ENCODE peak calls at places on chromosomes 5 and 9, in eight cellular contexts. U is GM10248, W is fibroblast of the aortic adventitia, E is AG10803, C is Peyer's patch, L is WERI-Rb-1, N is progenitor cell of endocrine pancreas, P is A549. V is an unnamed sample.

GRCh38 chr9:12813960-12814876 is 39.4 kb downstream of the LURAP1L start:
- DNase-seq in U (no peak), W (peak; percentile 100), E (peak; percentile 99), C (peak; percentile 81), L (no peak), N (no peak), P (peak; percentile 96), V (no peak)

GRCh38 chr9:100473271-100474081 is 527 bp downstream of the TMEFF1 start:
- DNase-seq in U (peak; percentile 48), W (peak; percentile 16), E (peak; percentile 23), C (no peak), L (peak; percentile 60), N (peak; percentile 35), P (peak; percentile 34), V (peak; percentile 73)

GRCh38 chr5:107808671-107809137 is 138.0 kb upstream of the EFNA5 start:
- DNase-seq in U (no peak), W (no peak), E (no peak), C (no peak), L (peak; percentile 87), N (peak; percentile 68), P (no peak), V (no peak)

GRCh38 chr5:10550222-10550995 is 13.5 kb upstream of the ANKRD33B start:
- DNase-seq in U (no peak), W (peak; percentile 48), E (peak; percentile 58), C (peak; percentile 17), L (no peak), N (no peak), P (no peak), V (no peak)

GRCh38 chr5:111548992-111549649 is 36.8 kb upstream of the STARD4 start:
- DNase-seq in U (no peak), W (peak; percentile 20), E (peak; percentile 31), C (no peak), L (no peak), N (no peak), P (peak; percentile 4), V (no peak)

GRCh38 chr5:150627731-150628545 is 12.5 kb upstream of the SYNPO start:
- DNase-seq in U (no peak), W (peak; percentile 61), E (peak; percentile 70), C (no peak), L (no peak), N (no peak), P (no peak), V (no peak)

GRCh38 chr5:170184007-170184687 is 48.6 kb upstream of the C5orf58 start:
- DNase-seq in U (peak; percentile 67), W (peak; percentile 63), E (peak; percentile 44), C (peak; percentile 62), L (peak; percentile 54), N (peak; percentile 69), P (peak; percentile 66), V (peak; percentile 60)

GRCh38 chr5:72478684-72479083 is 28.5 kb downstream of the ZNF366 start:
- DNase-seq in U (no peak), W (peak; percentile 78), E (peak; percentile 40), C (no peak), L (no peak), N (no peak), P (no peak), V (no peak)

GRCh38 chr5:41794478-41794877 is 75.7 kb downstream of the OXCT1 start:
- DNase-seq in U (no peak), W (peak; percentile 98), E (peak; percentile 91), C (no peak), L (no peak), N (no peak), P (peak; percentile 64), V (no peak)

GRCh38 chr5:14191325-14191724 is 48.2 kb downstream of the TRIO start:
- DNase-seq in U (no peak), W (no peak), E (no peak), C (no peak), L (no peak), N (no peak), P (no peak), V (no peak)

GRCh38 chr9:89864257-89864656 is 259.4 kb downstream of the GADD45G start:
- DNase-seq in U (no peak), W (no peak), E (no peak), C (peak; percentile 34), L (no peak), N (no peak), P (no peak), V (no peak)

GRCh38 chr9:751137-752051 is 90.1 kb upstream of the DMRT1 start:
- DNase-seq in U (peak; percentile 44), W (peak; percentile 61), E (peak; percentile 72), C (no peak), L (no peak), N (no peak), P (no peak), V (peak; percentile 52)

GRCh38 chr9:99114846-99115500 is 10.1 kb downstream of the TGFBR1 start:
- DNase-seq in U (no peak), W (no peak), E (no peak), C (no peak), L (no peak), N (no peak), P (no peak), V (no peak)

GRCh38 chr9:114098021-114098659 is 952 bp downstream of the KIF12 start:
- DNase-seq in U (no peak), W (no peak), E (no peak), C (peak; percentile 70), L (no peak), N (peak; percentile 67), P (peak; percentile 75), V (no peak)

GRCh38 chr9:127066060-127066774 is 56.2 kb downstream of the ANGPTL2 start:
- DNase-seq in U (no peak), W (no peak), E (peak; percentile 71), C (no peak), L (no peak), N (no peak), P (no peak), V (no peak)

GRCh38 chr9:132888151-132888550 is 9.5 kb downstream of the SPACA9 start:
- DNase-seq in U (no peak), W (no peak), E (no peak), C (no peak), L (no peak), N (no peak), P (no peak), V (no peak)

GRCh38 chr5:113487411-113487778 is 858 bp downstream of the MCC start:
- DNase-seq in U (peak; percentile 15), W (peak; percentile 23), E (peak; percentile 11), C (no peak), L (no peak), N (peak; percentile 14), P (peak; percentile 3), V (no peak)

GRCh38 chr5:85670417-85670816 is 947.3 kb upstream of the COX7C start:
- DNase-seq in U (no peak), W (no peak), E (no peak), C (no peak), L (no peak), N (no peak), P (peak; percentile 0), V (no peak)

GRCh38 chr5:59264641-59265245 is 628.8 kb downstream of the PDE4D start:
- DNase-seq in U (no peak), W (no peak), E (no peak), C (no peak), L (no peak), N (no peak), P (no peak), V (no peak)

GRCh38 chr9:124352616-124353015 is 62.6 kb downstream of the PSMB7 start:
- DNase-seq in U (peak; percentile 6), W (no peak), E (peak; percentile 37), C (peak; percentile 36), L (no peak), N (no peak), P (no peak), V (no peak)

GRCh38 chr5:140222416-140222815 is 47.4 kb downstream of the CYSTM1 start:
- DNase-seq in U (no peak), W (no peak), E (no peak), C (peak; percentile 63), L (no peak), N (no peak), P (no peak), V (no peak)

DNA sequence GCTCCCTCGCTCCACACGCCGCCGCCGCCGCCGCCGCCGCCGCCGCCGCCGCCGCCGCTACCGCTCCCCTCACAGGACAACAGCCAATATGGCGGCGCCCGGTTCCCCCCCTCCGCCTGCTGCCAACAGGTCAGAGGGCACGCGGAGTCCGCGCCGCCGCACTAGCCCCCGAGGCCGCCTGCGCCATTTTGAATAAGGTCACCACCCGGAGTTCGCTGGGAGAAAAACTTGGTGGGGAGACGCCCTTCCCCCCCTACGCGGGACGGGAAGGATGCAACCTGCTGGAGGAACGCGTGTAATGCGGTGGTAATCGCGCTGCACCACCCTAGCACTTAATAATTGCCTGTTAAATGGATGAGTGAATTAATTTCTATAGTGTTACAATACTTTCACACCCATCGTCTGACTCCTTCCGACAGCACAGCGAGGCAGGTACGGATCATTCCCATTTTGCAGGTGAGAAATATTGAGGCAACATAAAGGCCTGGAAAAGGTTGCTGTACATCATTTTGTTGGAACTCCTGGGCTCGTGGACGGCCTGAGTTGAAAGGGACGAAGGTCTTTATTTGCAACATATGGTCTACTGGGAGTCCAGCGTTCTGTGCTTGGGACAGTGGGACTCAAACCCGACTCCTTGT is at the start of gene FAM193B:
- DNase-seq in U (peak; percentile 99), W (peak; percentile 87), E (peak; percentile 85), C (peak; percentile 98), L (peak; percentile 89), N (peak; percentile 93), P (peak; percentile 92), V (peak; percentile 100)
- TF ChIP-seq CTCF in U (no peak), W (peak; percentile 33), E (peak; percentile 38), C (peak; percentile 36), L (no peak), N (peak; percentile 45), P (peak; percentile 8), V (no peak)

DNA sequence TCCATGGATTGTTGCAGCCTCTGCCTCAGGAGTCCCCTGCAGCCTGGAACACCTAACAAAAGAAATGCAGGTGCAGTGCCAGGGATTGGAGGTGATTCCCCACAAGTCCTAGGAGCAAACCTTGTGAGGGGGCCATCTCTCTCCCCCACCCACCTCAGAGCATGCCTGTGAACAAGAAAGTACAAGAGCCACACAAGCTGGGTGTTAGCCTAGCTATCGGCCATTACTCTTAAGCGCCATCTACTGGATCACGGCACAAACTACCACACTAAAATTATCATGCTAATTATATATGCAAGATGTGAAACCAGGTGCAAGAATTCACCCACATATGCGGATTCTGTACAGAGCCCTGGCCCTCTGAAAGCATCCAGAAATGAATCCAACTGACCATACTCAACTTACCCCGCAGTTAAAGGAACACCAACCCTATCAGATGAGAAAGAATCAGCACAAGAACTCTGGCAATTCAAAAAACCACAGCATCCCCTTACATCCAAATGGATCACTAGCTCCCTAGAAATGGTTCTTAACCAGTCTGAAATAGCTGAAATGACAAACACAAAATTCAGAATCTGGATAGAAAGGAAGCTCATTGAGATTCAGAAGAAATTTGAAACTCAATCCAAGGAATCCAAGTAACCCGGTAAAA is 16.5 kb upstream of the PRSS3 start:
- DNase-seq in U (peak; percentile 74), W (peak; percentile 78), E (peak; percentile 54), C (peak; percentile 69), L (peak; percentile 59), N (peak; percentile 34), P (peak; percentile 76), V (peak; percentile 69)
- TF ChIP-seq CTCF in U (peak; percentile 86), W (peak; percentile 89), E (peak; percentile 91), C (peak; percentile 83), L (peak; percentile 76), N (peak; percentile 84), P (peak; percentile 87), V (peak; percentile 77)

GRCh38 chr5:115304496-115304895 is 8.0 kb upstream of the CCDC112 start:
- DNase-seq in U (no peak), W (no peak), E (no peak), C (no peak), L (no peak), N (no peak), P (no peak), V (no peak)
- TF ChIP-seq CTCF in U (no peak), W (no peak), E (no peak), C (no peak), L (no peak), N (no peak), P (no peak), V (no peak)

GRCh38 chr5:2299388-2300220 is 416.9 kb upstream of the IRX4 start:
- DNase-seq in U (no peak), W (no peak), E (no peak), C (peak; percentile 18), L (no peak), N (no peak), P (no peak), V (no peak)
- TF ChIP-seq CTCF in U (no peak), W (no peak), E (no peak), C (no peak), L (no peak), N (peak; percentile 35), P (no peak), V (no peak)

V was measured in GM20000.